ENCODE peak calls at places on chromosomes 2 and 18, in nine cellular contexts. One of them, this sample, is unnamed. For H3K27me3, the result is how much of the 10 kb centered on the place peaks cover.

GRCh38 chr18:76981388-76981968 is 151.1 kb downstream of the MBP start:
- DNase-seq in heart left ventricle: no peak
- DNase-seq in dorsolateral prefrontal cortex: no peak
- DNase-seq in astrocyte: no peak
- DNase-seq in fibroblast of lung: peak
- DNase-seq in keratinocyte: no peak
- DNase-seq in sigmoid colon: no peak
- DNase-seq in upper lobe of right lung: no peak
- DNase-seq in psoas muscle: no peak
- DNase-seq in this sample: no peak

GRCh38 chr2:229610359-229610758 is 104.0 kb downstream of the DNER start:
- DNase-seq in heart left ventricle: no peak
- DNase-seq in sigmoid colon: no peak
- DNase-seq in astrocyte: peak
- DNase-seq in keratinocyte: no peak
- DNase-seq in upper lobe of right lung: no peak
- DNase-seq in psoas muscle: no peak
- DNase-seq in dorsolateral prefrontal cortex: no peak
- DNase-seq in fibroblast of lung: no peak
- DNase-seq in this sample: no peak

GRCh38 chr2:205188516-205189138 is 493.7 kb upstream of the NRP2 start:
- DNase-seq in heart left ventricle: peak
- DNase-seq in psoas muscle: peak
- DNase-seq in fibroblast of lung: peak
- DNase-seq in astrocyte: peak
- DNase-seq in keratinocyte: no peak
- DNase-seq in dorsolateral prefrontal cortex: no peak
- DNase-seq in upper lobe of right lung: no peak
- DNase-seq in sigmoid colon: peak
- DNase-seq in this sample: no peak

GRCh38 chr2:96949701-96950350 is 36.6 kb downstream of the FAM178B start:
- DNase-seq in upper lobe of right lung: no peak
- DNase-seq in sigmoid colon: no peak
- DNase-seq in heart left ventricle: no peak
- DNase-seq in fibroblast of lung: no peak
- DNase-seq in keratinocyte: no peak
- DNase-seq in psoas muscle: no peak
- DNase-seq in dorsolateral prefrontal cortex: peak
- DNase-seq in astrocyte: no peak
- DNase-seq in this sample: no peak

GRCh38 chr2:209368924-209369323 is 54.9 kb upstream of the MAP2 start:
- DNase-seq in upper lobe of right lung: peak
- DNase-seq in fibroblast of lung: peak
- DNase-seq in psoas muscle: no peak
- DNase-seq in astrocyte: peak
- DNase-seq in dorsolateral prefrontal cortex: no peak
- DNase-seq in heart left ventricle: peak
- DNase-seq in keratinocyte: peak
- DNase-seq in sigmoid colon: no peak
- DNase-seq in this sample: peak

GRCh38 chr2:225076125-225076524 is 33.9 kb upstream of the DOCK10 start:
- DNase-seq in keratinocyte: no peak
- DNase-seq in dorsolateral prefrontal cortex: no peak
- DNase-seq in sigmoid colon: no peak
- DNase-seq in psoas muscle: no peak
- DNase-seq in astrocyte: peak
- DNase-seq in upper lobe of right lung: no peak
- DNase-seq in heart left ventricle: no peak
- DNase-seq in fibroblast of lung: no peak
- DNase-seq in this sample: no peak

GRCh38 chr2:110813896-110814295 is 81.5 kb downstream of the ACOXL start:
- DNase-seq in sigmoid colon: no peak
- DNase-seq in dorsolateral prefrontal cortex: no peak
- DNase-seq in keratinocyte: no peak
- DNase-seq in astrocyte: peak
- DNase-seq in psoas muscle: no peak
- DNase-seq in upper lobe of right lung: no peak
- DNase-seq in heart left ventricle: no peak
- DNase-seq in fibroblast of lung: no peak
- DNase-seq in this sample: no peak

GRCh38 chr2:86566828-86567205 is 3.6 kb upstream of the CHMP3 start:
- DNase-seq in psoas muscle: no peak
- DNase-seq in heart left ventricle: no peak
- DNase-seq in dorsolateral prefrontal cortex: no peak
- DNase-seq in astrocyte: no peak
- DNase-seq in fibroblast of lung: no peak
- DNase-seq in upper lobe of right lung: no peak
- DNase-seq in sigmoid colon: no peak
- DNase-seq in keratinocyte: no peak
- DNase-seq in this sample: no peak

GRCh38 chr2:36706451-36706850 is 9.9 kb downstream of the VIT start:
- DNase-seq in heart left ventricle: no peak
- DNase-seq in psoas muscle: no peak
- DNase-seq in astrocyte: no peak
- DNase-seq in sigmoid colon: no peak
- DNase-seq in dorsolateral prefrontal cortex: no peak
- DNase-seq in fibroblast of lung: no peak
- DNase-seq in upper lobe of right lung: no peak
- DNase-seq in keratinocyte: no peak
- DNase-seq in this sample: no peak
- TF ChIP-seq CTCF in heart left ventricle: no peak
- TF ChIP-seq CTCF in psoas muscle: no peak
- TF ChIP-seq CTCF in astrocyte: no peak
- TF ChIP-seq CTCF in sigmoid colon: no peak
- TF ChIP-seq CTCF in dorsolateral prefrontal cortex: no peak
- TF ChIP-seq CTCF in fibroblast of lung: no peak
- TF ChIP-seq CTCF in upper lobe of right lung: no peak
- TF ChIP-seq CTCF in keratinocyte: no peak
- TF ChIP-seq CTCF in this sample: no peak

GRCh38 chr18:7070466-7070865 is 47.1 kb downstream of the LAMA1 start:
- DNase-seq in sigmoid colon: no peak
- DNase-seq in dorsolateral prefrontal cortex: no peak
- DNase-seq in keratinocyte: no peak
- DNase-seq in astrocyte: no peak
- DNase-seq in psoas muscle: no peak
- DNase-seq in upper lobe of right lung: no peak
- DNase-seq in fibroblast of lung: no peak
- DNase-seq in heart left ventricle: no peak
- DNase-seq in this sample: no peak
- H3K27me3 ChIP-seq in sigmoid colon: under half
- H3K27me3 ChIP-seq in dorsolateral prefrontal cortex: under half
- H3K27me3 ChIP-seq in keratinocyte: under half
- H3K27me3 ChIP-seq in astrocyte: under half
- H3K27me3 ChIP-seq in psoas muscle: under half
- H3K27me3 ChIP-seq in upper lobe of right lung: under half
- H3K27me3 ChIP-seq in fibroblast of lung: under half
- H3K27me3 ChIP-seq in heart left ventricle: under half
- H3K27me3 ChIP-seq in this sample: under half

GRCh38 chr2:126750506-126750905 is 94.5 kb downstream of the GYPC start:
- DNase-seq in fibroblast of lung: no peak
- DNase-seq in keratinocyte: no peak
- DNase-seq in upper lobe of right lung: no peak
- DNase-seq in psoas muscle: no peak
- DNase-seq in astrocyte: no peak
- DNase-seq in heart left ventricle: no peak
- DNase-seq in dorsolateral prefrontal cortex: no peak
- DNase-seq in sigmoid colon: no peak
- DNase-seq in this sample: no peak
- TF ChIP-seq CTCF in fibroblast of lung: no peak
- TF ChIP-seq CTCF in keratinocyte: no peak
- TF ChIP-seq CTCF in upper lobe of right lung: no peak
- TF ChIP-seq CTCF in psoas muscle: no peak
- TF ChIP-seq CTCF in astrocyte: no peak
- TF ChIP-seq CTCF in heart left ventricle: no peak
- TF ChIP-seq CTCF in dorsolateral prefrontal cortex: no peak
- TF ChIP-seq CTCF in sigmoid colon: no peak
- TF ChIP-seq CTCF in this sample: no peak

GRCh38 chr2:238985036-238985729 is 137.3 kb downstream of the TWIST2 start:
- DNase-seq in upper lobe of right lung: no peak
- DNase-seq in heart left ventricle: no peak
- DNase-seq in psoas muscle: no peak
- DNase-seq in astrocyte: no peak
- DNase-seq in fibroblast of lung: no peak
- DNase-seq in dorsolateral prefrontal cortex: no peak
- DNase-seq in keratinocyte: no peak
- DNase-seq in sigmoid colon: no peak
- DNase-seq in this sample: no peak
- H3K27me3 ChIP-seq in upper lobe of right lung: under half
- H3K27me3 ChIP-seq in heart left ventricle: under half
- H3K27me3 ChIP-seq in psoas muscle: under half
- H3K27me3 ChIP-seq in astrocyte: under half
- H3K27me3 ChIP-seq in fibroblast of lung: under half
- H3K27me3 ChIP-seq in dorsolateral prefrontal cortex: under half
- H3K27me3 ChIP-seq in keratinocyte: under half
- H3K27me3 ChIP-seq in sigmoid colon: under half
- H3K27me3 ChIP-seq in this sample: under half

GRCh38 chr2:84492571-84492970 is 23.7 kb upstream of the DNAH6 start:
- DNase-seq in upper lobe of right lung: no peak
- DNase-seq in psoas muscle: no peak
- DNase-seq in keratinocyte: no peak
- DNase-seq in fibroblast of lung: no peak
- DNase-seq in heart left ventricle: no peak
- DNase-seq in dorsolateral prefrontal cortex: no peak
- DNase-seq in astrocyte: no peak
- DNase-seq in sigmoid colon: no peak
- DNase-seq in this sample: no peak
- TF ChIP-seq CTCF in upper lobe of right lung: no peak
- TF ChIP-seq CTCF in psoas muscle: no peak
- TF ChIP-seq CTCF in keratinocyte: no peak
- TF ChIP-seq CTCF in fibroblast of lung: no peak
- TF ChIP-seq CTCF in heart left ventricle: no peak
- TF ChIP-seq CTCF in dorsolateral prefrontal cortex: no peak
- TF ChIP-seq CTCF in astrocyte: peak
- TF ChIP-seq CTCF in sigmoid colon: no peak
- TF ChIP-seq CTCF in this sample: peak

DNA sequence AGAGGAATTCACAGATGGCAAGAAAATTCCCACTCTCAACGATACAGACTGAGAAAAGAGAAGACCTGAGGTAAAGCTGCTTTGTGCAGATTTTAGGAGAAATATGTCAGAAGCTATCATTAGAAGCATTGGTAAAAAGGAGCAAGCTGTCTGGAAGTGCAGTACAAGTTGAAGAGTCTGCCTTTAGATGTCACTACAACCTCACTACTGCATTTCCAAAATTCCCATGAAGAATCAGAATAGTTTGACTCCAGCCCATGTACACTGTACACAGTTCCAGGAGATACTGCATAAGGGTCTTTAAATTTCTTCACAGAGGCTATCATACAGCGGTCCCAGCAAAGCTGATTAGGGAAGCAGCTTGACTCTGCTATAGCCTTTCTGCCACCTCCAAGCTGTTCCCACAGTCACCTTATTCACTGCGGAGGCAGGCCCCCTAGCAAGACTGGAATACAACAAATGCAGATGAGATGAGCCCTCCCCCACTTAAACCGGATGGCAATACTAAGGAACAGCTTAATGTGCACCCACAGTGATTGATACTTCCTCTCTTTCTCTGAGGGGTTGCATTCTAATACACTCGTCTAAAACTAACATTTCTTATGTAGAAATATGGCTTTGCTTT is 527.4 kb downstream of the TMEM182 start:
- DNase-seq in astrocyte: peak
- DNase-seq in psoas muscle: no peak
- DNase-seq in dorsolateral prefrontal cortex: no peak
- DNase-seq in sigmoid colon: no peak
- DNase-seq in fibroblast of lung: no peak
- DNase-seq in keratinocyte: no peak
- DNase-seq in upper lobe of right lung: no peak
- DNase-seq in heart left ventricle: no peak
- DNase-seq in this sample: no peak
- H3K27me3 ChIP-seq in astrocyte: under half
- H3K27me3 ChIP-seq in psoas muscle: under half
- H3K27me3 ChIP-seq in dorsolateral prefrontal cortex: under half
- H3K27me3 ChIP-seq in sigmoid colon: under half
- H3K27me3 ChIP-seq in fibroblast of lung: under half
- H3K27me3 ChIP-seq in keratinocyte: under half
- H3K27me3 ChIP-seq in upper lobe of right lung: under half
- H3K27me3 ChIP-seq in heart left ventricle: under half
- H3K27me3 ChIP-seq in this sample: under half

GRCh38 chr18:68733693-68734092 is 18.8 kb upstream of the TMX3 start:
- DNase-seq in heart left ventricle: no peak
- DNase-seq in upper lobe of right lung: no peak
- DNase-seq in psoas muscle: no peak
- DNase-seq in sigmoid colon: no peak
- DNase-seq in dorsolateral prefrontal cortex: no peak
- DNase-seq in astrocyte: peak
- DNase-seq in fibroblast of lung: peak
- DNase-seq in keratinocyte: no peak
- DNase-seq in this sample: no peak
- TF ChIP-seq CTCF in heart left ventricle: no peak
- TF ChIP-seq CTCF in upper lobe of right lung: no peak
- TF ChIP-seq CTCF in psoas muscle: no peak
- TF ChIP-seq CTCF in sigmoid colon: no peak
- TF ChIP-seq CTCF in dorsolateral prefrontal cortex: no peak
- TF ChIP-seq CTCF in astrocyte: no peak
- TF ChIP-seq CTCF in fibroblast of lung: no peak
- TF ChIP-seq CTCF in keratinocyte: no peak
- TF ChIP-seq CTCF in this sample: peak

GRCh38 chr2:136121511-136121910 is 3.6 kb upstream of the CXCR4 start:
- DNase-seq in keratinocyte: no peak
- DNase-seq in heart left ventricle: no peak
- DNase-seq in dorsolateral prefrontal cortex: no peak
- DNase-seq in psoas muscle: no peak
- DNase-seq in upper lobe of right lung: no peak
- DNase-seq in fibroblast of lung: no peak
- DNase-seq in astrocyte: no peak
- DNase-seq in sigmoid colon: no peak
- DNase-seq in this sample: no peak
- H3K27me3 ChIP-seq in keratinocyte: half or more
- H3K27me3 ChIP-seq in heart left ventricle: under half
- H3K27me3 ChIP-seq in dorsolateral prefrontal cortex: under half
- H3K27me3 ChIP-seq in psoas muscle: under half
- H3K27me3 ChIP-seq in upper lobe of right lung: under half
- H3K27me3 ChIP-seq in fibroblast of lung: under half
- H3K27me3 ChIP-seq in astrocyte: half or more
- H3K27me3 ChIP-seq in sigmoid colon: under half
- H3K27me3 ChIP-seq in this sample: under half

GRCh38 chr18:9809686-9810085 is 76.1 kb upstream of the TXNDC2 start:
- DNase-seq in astrocyte: no peak
- DNase-seq in dorsolateral prefrontal cortex: no peak
- DNase-seq in upper lobe of right lung: no peak
- DNase-seq in heart left ventricle: no peak
- DNase-seq in sigmoid colon: no peak
- DNase-seq in fibroblast of lung: peak
- DNase-seq in psoas muscle: no peak
- DNase-seq in keratinocyte: no peak
- DNase-seq in this sample: no peak

GRCh38 chr18:9810216-9810804 is 75.5 kb upstream of the TXNDC2 start:
- DNase-seq in fibroblast of lung: peak
- DNase-seq in astrocyte: peak
- DNase-seq in upper lobe of right lung: no peak
- DNase-seq in psoas muscle: no peak
- DNase-seq in sigmoid colon: no peak
- DNase-seq in keratinocyte: no peak
- DNase-seq in heart left ventricle: no peak
- DNase-seq in dorsolateral prefrontal cortex: no peak
- DNase-seq in this sample: no peak

GRCh38 chr18:9808530-9809241 is 77.1 kb upstream of the TXNDC2 start:
- DNase-seq in psoas muscle: no peak
- DNase-seq in dorsolateral prefrontal cortex: peak
- DNase-seq in keratinocyte: no peak
- DNase-seq in sigmoid colon: peak
- DNase-seq in upper lobe of right lung: no peak
- DNase-seq in heart left ventricle: no peak
- DNase-seq in fibroblast of lung: peak
- DNase-seq in astrocyte: peak
- DNase-seq in this sample: no peak

GRCh38 chr18:9811978-9812377 is 73.8 kb upstream of the TXNDC2 start:
- DNase-seq in upper lobe of right lung: no peak
- DNase-seq in heart left ventricle: no peak
- DNase-seq in astrocyte: no peak
- DNase-seq in psoas muscle: no peak
- DNase-seq in sigmoid colon: no peak
- DNase-seq in dorsolateral prefrontal cortex: no peak
- DNase-seq in keratinocyte: no peak
- DNase-seq in fibroblast of lung: no peak
- DNase-seq in this sample: no peak

GRCh38 chr18:9810994-9811393 is 74.8 kb upstream of the TXNDC2 start:
- DNase-seq in sigmoid colon: peak
- DNase-seq in fibroblast of lung: no peak
- DNase-seq in upper lobe of right lung: no peak
- DNase-seq in astrocyte: no peak
- DNase-seq in psoas muscle: no peak
- DNase-seq in dorsolateral prefrontal cortex: no peak
- DNase-seq in keratinocyte: no peak
- DNase-seq in heart left ventricle: no peak
- DNase-seq in this sample: no peak
- TF ChIP-seq CTCF in sigmoid colon: no peak
- TF ChIP-seq CTCF in fibroblast of lung: no peak
- TF ChIP-seq CTCF in upper lobe of right lung: no peak
- TF ChIP-seq CTCF in astrocyte: no peak
- TF ChIP-seq CTCF in psoas muscle: peak
- TF ChIP-seq CTCF in dorsolateral prefrontal cortex: no peak
- TF ChIP-seq CTCF in keratinocyte: no peak
- TF ChIP-seq CTCF in heart left ventricle: no peak
- TF ChIP-seq CTCF in this sample: no peak

This sample was measured in kidney epithelial cell.